ENCODE peak calls at places on chromosomes 2 and 18, in eight cellular contexts. Q is NCI-H1105 treated with DMSO at 0.1 percent for 48 hours; L is activated CD4-positive, alpha-beta T cell treated with anti-CD3 and anti-CD28 coated beads, Interleukin-2, amount 50 U/mL, for 1 hour; X is activated effector memory CD4-positive, alpha-beta T cell treated with Interleukin-2 at 50 U/mL for 16 hours; R is cardiac septum; G is upper lobe of right lung; J is stimulated activated CD8-positive, alpha-beta memory T cell treated with anti-CD3 and anti-CD28 coated beads, Interleukin-7, amount 100 ng/mL, for 4 hours; N is A172. E is an unnamed sample.

GRCh38 chr2:142673836-142674235 is 203.6 kb upstream of the KYNU start:
- DNase-seq in Q (no peak), L (no peak), X (no peak), R (no peak), G (no peak), J (no peak), N (no peak), E (no peak)

GRCh38 chr2:174184915-174185314 is 63.4 kb downstream of the OLA1 start:
- DNase-seq in Q (no peak), L (no peak), X (no peak), R (no peak), G (no peak), J (no peak), N (no peak), E (no peak)

GRCh38 chr2:37085731-37086147 is 1.4 kb downstream of the GPATCH11 start:
- DNase-seq in Q (no peak), L (no peak), X (no peak), R (no peak), G (no peak), J (no peak), N (peak), E (no peak)

GRCh38 chr2:84022810-84023431 is 436.2 kb downstream of the SUCLG1 start:
- DNase-seq in Q (peak), L (no peak), X (no peak), R (no peak), G (no peak), J (no peak), N (peak), E (no peak)

GRCh38 chr2:37604716-37605115 is 66.7 kb downstream of the CDC42EP3 start:
- DNase-seq in Q (no peak), L (no peak), X (no peak), R (no peak), G (no peak), J (no peak), N (no peak), E (no peak)

GRCh38 chr2:197286805-197287595 is 23.6 kb downstream of the ANKRD44 start:
- DNase-seq in Q (no peak), L (peak), X (no peak), R (no peak), G (no peak), J (peak), N (peak), E (peak)

GRCh38 chr18:36372902-36373301 is 75.4 kb downstream of the FHOD3 start:
- DNase-seq in Q (no peak), L (no peak), X (no peak), R (no peak), G (no peak), J (no peak), N (peak), E (no peak)

GRCh38 chr18:24663026-24663425 is 202.6 kb downstream of the HRH4 start:
- DNase-seq in Q (no peak), L (no peak), X (no peak), R (no peak), G (no peak), J (no peak), N (no peak), E (no peak)

GRCh38 chr2:177239934-177240600 is 24.5 kb downstream of the NFE2L2 start:
- DNase-seq in Q (no peak), L (no peak), X (no peak), R (no peak), G (no peak), J (peak), N (peak), E (peak)

GRCh38 chr2:150669492-150669891 is 182.0 kb upstream of the RND3 start:
- DNase-seq in Q (no peak), L (no peak), X (no peak), R (no peak), G (no peak), J (no peak), N (no peak), E (no peak)

GRCh38 chr2:214169736-214170135 is 241.1 kb upstream of the VWC2L start:
- DNase-seq in Q (no peak), L (no peak), X (no peak), R (no peak), G (no peak), J (no peak), N (no peak), E (no peak)

GRCh38 chr18:3688682-3689081 is 238.7 kb downstream of the TGIF1 start:
- DNase-seq in Q (no peak), L (no peak), X (no peak), R (no peak), G (no peak), J (no peak), N (peak), E (no peak)

GRCh38 chr2:44645931-44646330 is 284.2 kb downstream of the CAMKMT start:
- DNase-seq in Q (no peak), L (no peak), X (no peak), R (no peak), G (no peak), J (no peak), N (no peak), E (no peak)

GRCh38 chr18:37322497-37323035 is 243.0 kb downstream of the CELF4 start:
- DNase-seq in Q (peak), L (no peak), X (no peak), R (no peak), G (no peak), J (no peak), N (peak), E (no peak)

GRCh38 chr18:72692086-72692485 is 147.9 kb upstream of the CBLN2 start:
- DNase-seq in Q (peak), L (no peak), X (no peak), R (no peak), G (no peak), J (no peak), N (no peak), E (no peak)

GRCh38 chr2:74497777-74498499 is 1.5 kb downstream of the LBX2 start:
- DNase-seq in Q (no peak), L (peak), X (no peak), R (no peak), G (peak), J (no peak), N (no peak), E (no peak)

E was measured in CD8-positive, alpha-beta T cell.